ENCODE peak calls at places on chromosomes 6 and 20, in six cellular contexts. D, O, L, T, U and S are unnamed samples.

GRCh38 chr6:116034327-116034726 is 26.4 kb downstream of the FRK start:
- DNase-seq in U (peak), L (no peak), O (no peak), T (peak), D (no peak), S (no peak)

GRCh38 chr6:168499045-168499650 is 58.2 kb downstream of the SMOC2 start:
- DNase-seq in U (no peak), L (no peak), T (no peak), O (no peak), D (no peak), S (no peak)

GRCh38 chr20:14724465-14724864 is 387.1 kb upstream of the FLRT3 start:
- DNase-seq in T (no peak), U (no peak), O (no peak), L (no peak), D (no peak), S (no peak)

GRCh38 chr20:47152078-47152477 is 204.4 kb downstream of the ZMYND8 start:
- DNase-seq in O (no peak), D (no peak), T (no peak), U (no peak), L (no peak), S (no peak)

GRCh38 chr20:6829510-6830116 is 62.1 kb downstream of the BMP2 start:
- DNase-seq in L (no peak), U (peak), D (no peak), O (no peak), T (peak), S (no peak)

GRCh38 chr6:45419574-45420082 is 41.9 kb upstream of the SUPT3H start:
- DNase-seq in O (peak), L (peak), U (peak), D (peak), T (no peak), S (peak)

GRCh38 chr6:35140991-35141720 is at the start of gene TCP11:
- DNase-seq in D (peak), O (no peak), T (no peak), U (no peak), L (no peak), S (no peak)

GRCh38 chr6:2988426-2989331 is 11.0 kb upstream of the NQO2 start:
- DNase-seq in D (peak), T (peak), L (peak), O (peak), U (peak), S (peak)

GRCh38 chr20:4082406-4083102 is 67.2 kb upstream of the RNF24 start:
- DNase-seq in U (peak), L (no peak), T (peak), D (peak), O (no peak), S (peak)

GRCh38 chr20:41170386-41171105 is 33.2 kb downstream of the PLCG1 start:
- DNase-seq in L (no peak), D (no peak), O (no peak), T (no peak), U (no peak), S (peak)

GRCh38 chr6:133079901-133080300 is 161.3 kb upstream of the EYA4 start:
- DNase-seq in D (no peak), O (no peak), U (no peak), T (no peak), L (no peak), S (no peak)

GRCh38 chr6:150730801-150731445 is 131.2 kb downstream of the PLEKHG1 start:
- DNase-seq in O (no peak), T (no peak), L (no peak), D (no peak), U (no peak), S (no peak)

GRCh38 chr20:19403549-19403948 is 191.1 kb downstream of the SLC24A3 start:
- DNase-seq in T (no peak), O (no peak), U (no peak), D (no peak), L (no peak), S (no peak)

GRCh38 chr20:25320035-25320800 is 70.4 kb downstream of the ABHD12 start:
- DNase-seq in U (no peak), L (peak), T (no peak), D (no peak), O (no peak), S (peak)

GRCh38 chr6:11538049-11538798 is 675 bp downstream of the TMEM170B start:
- DNase-seq in D (peak), L (peak), U (peak), O (no peak), T (no peak), S (peak)

GRCh38 chr6:3911614-3912336 is 62.6 kb downstream of the FAM50B start:
- DNase-seq in D (no peak), U (peak), T (peak), L (no peak), O (no peak), S (no peak)

GRCh38 chr6:105424177-105424783 is 21.4 kb upstream of the PREP start:
- DNase-seq in L (no peak), U (peak), D (peak), T (peak), O (peak), S (no peak)

GRCh38 chr6:52543262-52543661 is 33.6 kb downstream of the TRAM2 start:
- DNase-seq in L (no peak), U (peak), O (no peak), D (no peak), T (no peak), S (no peak)

GRCh38 chr6:126312013-126312665 is 27.8 kb upstream of the CENPW start:
- DNase-seq in T (peak), D (no peak), O (no peak), U (no peak), L (no peak), S (no peak)

GRCh38 chr20:11734431-11734830 is 183.3 kb upstream of the BTBD3 start:
- DNase-seq in T (no peak), U (no peak), D (no peak), L (no peak), O (no peak), S (no peak)

GRCh38 chr6:25340854-25341552 is 61.8 kb downstream of the CARMIL1 start:
- DNase-seq in O (no peak), D (no peak), T (no peak), U (no peak), L (no peak), S (no peak)

GRCh38 chr6:4844108-4844507 is 67.9 kb downstream of the CDYL start:
- DNase-seq in T (no peak), D (no peak), O (no peak), L (no peak), U (no peak), S (no peak)

GRCh38 chr6:155327326-155328073 is 13.2 kb upstream of the TFB1M start:
- DNase-seq in D (peak), T (peak), L (peak), O (peak), U (peak), S (no peak)

GRCh38 chr6:1062786-1063545 is 248.9 kb upstream of the FOXQ1 start:
- DNase-seq in L (no peak), D (no peak), T (no peak), U (no peak), O (no peak), S (no peak)
- TF ChIP-seq CTCF in L (no peak), D (no peak), T (no peak), U (no peak), O (peak), S (no peak)

GRCh38 chr6:32995448-32995847 is 13.9 kb downstream of the HLA-DOA start:
- DNase-seq in U (no peak), D (no peak), T (no peak), O (no peak), L (no peak), S (no peak)

GRCh38 chr6:33001685-33002084 is 7.7 kb downstream of the HLA-DOA start:
- DNase-seq in O (no peak), L (no peak), T (no peak), D (no peak), U (no peak), S (no peak)

GRCh38 chr6:33004940-33005339 is 4.5 kb downstream of the HLA-DOA start:
- DNase-seq in L (no peak), U (no peak), O (no peak), D (no peak), T (no peak), S (no peak)

GRCh38 chr6:33000053-33000452 is 9.3 kb downstream of the HLA-DOA start:
- DNase-seq in O (no peak), L (no peak), T (no peak), D (no peak), U (no peak), S (no peak)
- TF ChIP-seq CTCF in O (peak), L (no peak), T (no peak), D (peak), U (no peak), S (peak)

GRCh38 chr6:134739299-134740090 is 210.4 kb downstream of the ALDH8A1 start:
- DNase-seq in U (peak), D (no peak), L (no peak), T (peak), O (no peak), S (no peak)
- TF ChIP-seq CTCF in U (no peak), D (no peak), L (no peak), T (no peak), O (no peak), S (no peak)

DNA sequence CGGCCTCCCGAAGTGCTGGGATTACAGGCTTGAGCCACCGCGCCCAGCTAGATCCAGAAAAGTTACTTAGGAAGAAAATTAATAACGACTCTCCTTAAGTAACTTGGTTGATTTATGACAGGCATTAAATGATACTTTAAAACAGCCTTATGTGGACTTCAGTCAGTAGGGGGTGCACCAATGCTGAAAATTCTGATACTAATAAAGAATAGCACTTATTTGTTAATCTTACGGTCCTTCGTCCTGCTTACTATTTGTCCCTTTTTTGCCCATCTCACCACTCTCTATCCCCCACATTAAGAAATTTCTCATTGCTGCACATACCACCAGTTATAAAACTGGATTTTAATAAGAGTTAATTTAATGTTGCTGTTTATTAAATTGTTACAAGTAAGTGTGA is 12.7 kb upstream of the PRELID3B start:
- DNase-seq in D (no peak), O (no peak), L (no peak), U (peak), T (peak), S (no peak)
- TF ChIP-seq CTCF in D (no peak), O (peak), L (peak), U (peak), T (peak), S (peak)